ENCODE peak calls at places on chromosomes 1 and 21, in nine cellular contexts. T is Peyer's patch, B is breast epithelium, Q is adrenal gland, L is spleen, O is body of pancreas, H is heart left ventricle, X is uterus, U is IMR-90. D is an unnamed sample.
A peak's percentile ranks its signal among the peaks of the same experiment; 100 is the strongest.

GRCh38 chr1:30912913-30913652 is 4.5 kb upstream of the SDC3 start:
- DNase-seq in T (peak; percentile 68), B (no peak), Q (peak; percentile 67), L (peak; percentile 85), O (peak; percentile 31), H (peak; percentile 79), X (no peak), U (no peak), D (no peak)

GRCh38 chr1:228310162-228310792 is 96.4 kb downstream of the TRIM11 start:
- DNase-seq in T (no peak), B (no peak), Q (no peak), L (no peak), O (no peak), H (no peak), X (no peak), U (no peak), D (no peak)

GRCh38 chr1:248243204-248243603 is 12.0 kb downstream of the OR2M4 start:
- DNase-seq in T (no peak), B (no peak), Q (no peak), L (peak; percentile 64), O (peak; percentile 26), H (no peak), X (no peak), U (peak; percentile 3), D (peak; percentile 40)

GRCh38 chr1:6322161-6322560 is 61.3 kb upstream of the GPR153 start:
- DNase-seq in T (no peak), B (no peak), Q (no peak), L (no peak), O (no peak), H (no peak), X (no peak), U (no peak), D (no peak)

GRCh38 chr1:31780632-31781031 is 16.5 kb upstream of the ADGRB2 start:
- DNase-seq in T (no peak), B (no peak), Q (no peak), L (no peak), O (no peak), H (no peak), X (no peak), U (no peak), D (no peak)

GRCh38 chr1:42690477-42691156 is 8.4 kb downstream of the YBX1 start:
- DNase-seq in T (no peak), B (no peak), Q (no peak), L (no peak), O (no peak), H (no peak), X (no peak), U (peak; percentile 14), D (no peak)

GRCh38 chr1:116325922-116326321 is 47.1 kb upstream of the ATP1A1 start:
- DNase-seq in T (no peak), B (no peak), Q (no peak), L (no peak), O (no peak), H (no peak), X (no peak), U (no peak), D (no peak)

GRCh38 chr1:5430911-5431310 is 561.3 kb downstream of the NPHP4 start:
- DNase-seq in T (no peak), B (no peak), Q (no peak), L (no peak), O (no peak), H (no peak), X (no peak), U (no peak), D (no peak)

GRCh38 chr1:8874230-8875201 is 4.0 kb downstream of the ENO1 start:
- DNase-seq in T (no peak), B (no peak), Q (no peak), L (no peak), O (no peak), H (no peak), X (no peak), U (peak; percentile 61), D (no peak)
- TF ChIP-seq POLR2A in T (no peak), B (no peak), Q (no peak), L (no peak), O (no peak), H (no peak), X (no peak), U (no peak), D (no peak)

GRCh38 chr1:26171084-26172072 is at the start of gene ZNF593OS:
- DNase-seq in T (no peak), B (no peak), Q (no peak), L (no peak), O (no peak), H (no peak), X (no peak), U (no peak), D (no peak)
- TF ChIP-seq POLR2A in T (no peak), B (no peak), Q (no peak), L (no peak), O (no peak), H (no peak), X (no peak), U (no peak), D (no peak)

GRCh38 chr1:151146072-151146415 is 387 bp downstream of the SEMA6C start:
- DNase-seq in T (no peak), B (no peak), Q (no peak), L (no peak), O (no peak), H (no peak), X (no peak), U (no peak), D (no peak)

GRCh38 chr1:151147132-151147503 is 687 bp upstream of the SEMA6C start:
- DNase-seq in T (no peak), B (no peak), Q (no peak), L (no peak), O (no peak), H (no peak), X (peak; percentile 42), U (peak; percentile 9), D (peak; percentile 52)

GRCh38 chr1:151147685-151148084 is 1.3 kb upstream of the SEMA6C start:
- DNase-seq in T (peak; percentile 62), B (no peak), Q (no peak), L (no peak), O (no peak), H (no peak), X (no peak), U (no peak), D (peak; percentile 48)

GRCh38 chr1:151145158-151146071 is 1.0 kb downstream of the SEMA6C start:
- DNase-seq in T (peak; percentile 51), B (no peak), Q (no peak), L (peak; percentile 79), O (no peak), H (peak; percentile 72), X (no peak), U (no peak), D (peak; percentile 52)

GRCh38 chr1:151146416-151147131 is at the start of gene SEMA6C:
- DNase-seq in T (peak; percentile 96), B (peak; percentile 91), Q (peak; percentile 96), L (peak; percentile 98), O (peak; percentile 94), H (peak; percentile 98), X (peak; percentile 96), U (peak; percentile 86), D (peak; percentile 92)
- TF ChIP-seq POLR2A in T (peak; percentile 83), B (peak; percentile 59), Q (no peak), L (no peak), O (peak; percentile 71), H (peak; percentile 97), X (peak; percentile 94), U (peak; percentile 68), D (peak; percentile 58)

GRCh38 chr21:36188081-36188681 is 31.6 kb downstream of the DOP1B start:
- DNase-seq in T (peak; percentile 81), B (peak; percentile 63), Q (no peak), L (peak; percentile 40), O (peak; percentile 79), H (peak; percentile 69), X (no peak), U (no peak), D (no peak)
- TF ChIP-seq POLR2A in T (no peak), B (no peak), Q (no peak), L (no peak), O (no peak), H (no peak), X (no peak), U (no peak), D (no peak)

DNA sequence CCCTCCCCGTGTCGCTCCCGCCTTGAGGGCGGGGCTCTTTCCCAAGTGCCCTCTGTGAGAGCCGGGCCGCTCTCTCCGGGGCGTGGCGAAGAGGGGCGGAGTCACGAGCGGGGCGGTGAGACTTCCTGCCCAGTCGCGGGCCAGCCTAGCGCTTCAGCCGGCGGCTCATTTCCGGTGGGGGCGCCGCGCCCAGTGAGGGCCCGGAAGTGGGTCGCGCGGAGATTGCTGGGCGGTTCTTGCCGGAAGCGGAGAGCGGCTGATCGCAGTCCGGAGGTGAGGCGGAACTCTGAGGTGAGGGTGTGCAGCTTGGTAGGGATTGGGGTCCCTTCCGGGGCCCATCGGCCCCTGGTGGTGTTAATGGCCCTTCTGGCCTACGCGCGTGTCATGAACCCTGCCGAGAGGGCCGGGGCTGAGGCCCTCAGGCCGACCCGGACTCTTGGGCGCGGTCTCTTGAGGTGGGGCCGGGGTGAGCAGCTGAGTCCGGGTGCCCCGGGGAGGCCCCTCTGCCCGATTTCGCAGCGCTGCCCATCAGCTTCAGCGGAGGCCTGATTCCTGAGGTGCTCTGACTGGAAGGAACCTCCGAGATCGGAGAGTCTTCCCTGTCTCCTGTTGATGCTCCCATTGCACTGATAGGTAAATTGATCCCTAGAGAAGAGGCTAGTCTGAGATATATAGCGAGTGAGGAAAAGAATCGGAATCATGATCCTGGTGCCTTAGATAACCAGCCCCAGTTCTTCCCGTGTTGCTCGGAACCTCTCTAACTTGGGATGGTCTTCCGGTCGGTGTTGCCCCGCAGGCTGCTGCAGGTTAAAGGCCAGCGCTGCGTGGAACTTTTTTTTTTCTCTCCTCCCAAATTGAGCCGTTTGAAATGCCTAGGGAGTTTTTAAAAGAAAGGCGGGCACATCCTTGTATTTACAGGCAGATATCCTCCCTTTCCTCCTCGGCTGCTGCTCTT is at the start of gene CAP1:
- DNase-seq in T (peak; percentile 100), B (peak; percentile 99), Q (peak; percentile 99), L (peak; percentile 100), O (peak; percentile 100), H (peak; percentile 100), X (peak; percentile 100), U (peak; percentile 98), D (peak; percentile 99)
- TF ChIP-seq POLR2A in T (no peak), B (no peak), Q (no peak), L (no peak), O (peak; percentile 4), H (no peak), X (no peak), U (peak; percentile 70), D (peak; percentile 87)

GRCh38 chr1:56478734-56479133 is 100.6 kb downstream of the PLPP3 start:
- DNase-seq in T (no peak), B (no peak), Q (no peak), L (no peak), O (no peak), H (no peak), X (no peak), U (no peak), D (no peak)

GRCh38 chr1:56482486-56482885 is 96.9 kb downstream of the PLPP3 start:
- DNase-seq in T (no peak), B (no peak), Q (no peak), L (no peak), O (no peak), H (no peak), X (no peak), U (no peak), D (no peak)

GRCh38 chr1:56483104-56483503 is 96.3 kb downstream of the PLPP3 start:
- DNase-seq in T (no peak), B (no peak), Q (no peak), L (no peak), O (no peak), H (no peak), X (no peak), U (no peak), D (no peak)

GRCh38 chr1:56484695-56485094 is 94.7 kb downstream of the PLPP3 start:
- DNase-seq in T (no peak), B (no peak), Q (no peak), L (no peak), O (no peak), H (no peak), X (no peak), U (no peak), D (no peak)

GRCh38 chr1:56481140-56481694 is 98.1 kb downstream of the PLPP3 start:
- DNase-seq in T (no peak), B (no peak), Q (no peak), L (no peak), O (no peak), H (no peak), X (no peak), U (no peak), D (no peak)
- TF ChIP-seq POLR2A in T (no peak), B (no peak), Q (no peak), L (no peak), O (no peak), H (no peak), X (no peak), U (no peak), D (no peak)